ENCODE peak calls at places on chromosome 17, in eight cellular contexts. V, C, X, K, S, I, R and H are unnamed samples.

GRCh38 chr17:20127660-20128413 is 118.7 kb downstream of the SPECC1 start:
- DNase-seq in C (no peak), K (peak; percentile 49), V (no peak), S (no peak), R (no peak), X (peak; percentile 94), I (peak; percentile 44), H (peak; percentile 19)

GRCh38 chr17:67452681-67453554 is 75.8 kb downstream of the PITPNC1 start:
- DNase-seq in R (no peak), X (no peak), C (no peak), K (no peak), S (no peak), V (no peak), I (no peak), H (no peak)

GRCh38 chr17:18111330-18111971 is 2.9 kb downstream of the MYO15A start:
- DNase-seq in V (no peak), I (no peak), X (no peak), R (no peak), S (no peak), K (no peak), C (no peak), H (no peak)

GRCh38 chr17:67532326-67532871 is 155.3 kb downstream of the PITPNC1 start:
- DNase-seq in I (no peak), X (no peak), R (no peak), C (no peak), S (no peak), K (no peak), V (no peak), H (no peak)

GRCh38 chr17:49968380-49969133 is 433 bp upstream of the DLX4 start:
- DNase-seq in K (peak; percentile 71), R (peak; percentile 95), I (peak; percentile 47), C (peak; percentile 63), S (peak; percentile 46), X (peak; percentile 39), V (no peak), H (peak; percentile 86)

GRCh38 chr17:49779730-49780220 is 8.7 kb upstream of the KAT7 start:
- DNase-seq in V (peak; percentile 54), C (peak; percentile 28), S (no peak), X (peak; percentile 84), R (peak; percentile 34), K (peak; percentile 83), I (peak; percentile 87), H (no peak)

GRCh38 chr17:77280304-77280910 is 139.6 kb downstream of the SEC14L1 start:
- DNase-seq in I (peak; percentile 47), R (no peak), V (no peak), C (peak; percentile 65), X (peak; percentile 84), S (no peak), K (peak; percentile 96), H (no peak)

GRCh38 chr17:78674595-78675315 is 97.6 kb upstream of the DNAH17 start:
- DNase-seq in K (no peak), I (no peak), C (no peak), X (no peak), S (no peak), V (no peak), R (no peak), H (no peak)

GRCh38 chr17:81228834-81229665 is 6.3 kb upstream of the CEP131 start:
- DNase-seq in K (no peak), R (no peak), C (no peak), V (no peak), S (no peak), I (no peak), X (no peak), H (peak; percentile 23)

GRCh38 chr17:81229666-81229920 is 6.8 kb upstream of the CEP131 start:
- DNase-seq in C (no peak), V (no peak), R (no peak), K (no peak), I (no peak), S (no peak), X (no peak), H (no peak)

GRCh38 chr17:81231766-81232581 is 6.9 kb downstream of the TEPSIN start:
- DNase-seq in X (no peak), S (no peak), K (no peak), V (no peak), I (no peak), R (no peak), C (no peak), H (no peak)

GRCh38 chr17:81231121-81231645 is 7.7 kb downstream of the TEPSIN start:
- DNase-seq in X (no peak), R (no peak), I (no peak), S (no peak), C (no peak), K (no peak), V (no peak), H (peak; percentile 15)

DNA sequence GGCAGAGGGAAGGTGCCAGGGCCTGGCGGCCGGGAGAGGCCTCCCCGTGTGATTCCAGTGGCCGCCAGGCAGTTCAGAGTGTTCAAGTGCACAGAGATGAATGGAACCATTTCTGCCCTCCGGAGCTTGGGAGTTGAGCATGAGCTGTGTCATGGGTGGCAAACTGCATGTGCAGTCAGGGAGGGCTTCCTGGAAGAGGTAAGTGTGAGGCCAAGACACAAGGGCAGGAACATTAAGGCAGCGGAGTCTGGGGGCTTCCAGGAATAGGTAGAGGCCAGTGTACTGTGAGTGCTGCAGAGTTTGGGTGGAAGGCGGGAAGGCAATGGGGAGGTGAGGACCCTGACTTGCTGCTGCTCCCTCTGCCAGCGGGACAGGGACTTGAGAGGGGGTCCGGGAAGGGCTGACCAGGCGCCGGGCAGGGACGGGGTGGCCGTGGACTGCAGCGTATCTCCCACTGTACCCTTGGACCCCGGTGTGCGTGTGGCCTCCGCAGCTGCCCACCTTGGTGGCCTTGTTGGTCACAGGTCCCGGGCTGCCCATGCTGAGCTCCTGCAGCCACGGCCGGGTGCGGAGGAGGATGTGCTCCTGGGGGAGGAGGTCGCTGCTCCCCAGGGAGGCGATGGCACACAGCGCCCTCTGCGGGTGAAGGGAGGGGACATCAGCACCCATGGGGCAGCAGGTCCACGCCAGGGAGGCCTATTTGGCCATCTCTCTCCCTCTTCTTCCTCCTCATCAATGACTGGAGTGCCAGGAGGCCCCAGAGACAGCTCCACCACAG is 7.5 kb upstream of the CEP131 start:
- DNase-seq in I (no peak), C (no peak), S (no peak), V (no peak), K (no peak), X (no peak), R (peak; percentile 79), H (peak; percentile 16)
- TF ChIP-seq CTCF in I (peak; percentile 61), C (no peak), S (peak; percentile 32), V (no peak), K (peak; percentile 64), X (peak; percentile 31), R (peak; percentile 50), H (no peak)

GRCh38 chr17:29113334-29113733 is 66.9 kb downstream of the MYO18A start:
- DNase-seq in R (no peak), V (no peak), X (no peak), I (no peak), K (no peak), C (no peak), S (no peak), H (no peak)
- TF ChIP-seq CTCF in R (no peak), V (no peak), X (no peak), I (no peak), K (no peak), C (no peak), S (no peak), H (no peak)

GRCh38 chr17:56648814-56649213 is 55.3 kb downstream of the NOG start:
- DNase-seq in R (no peak), V (no peak), S (no peak), I (no peak), X (no peak), K (peak; percentile 61), C (no peak), H (no peak)

GRCh38 chr17:56652608-56653007 is 59.1 kb downstream of the NOG start:
- DNase-seq in V (no peak), K (peak; percentile 31), C (no peak), R (no peak), I (peak; percentile 24), S (no peak), X (no peak), H (no peak)

GRCh38 chr17:56658648-56659047 is 65.1 kb downstream of the NOG start:
- DNase-seq in C (no peak), V (no peak), K (peak; percentile 88), I (no peak), S (no peak), X (no peak), R (no peak), H (no peak)

GRCh38 chr17:56656961-56657360 is 63.5 kb downstream of the NOG start:
- DNase-seq in S (no peak), R (no peak), C (no peak), K (peak; percentile 61), X (no peak), V (no peak), I (no peak), H (no peak)

DNA sequence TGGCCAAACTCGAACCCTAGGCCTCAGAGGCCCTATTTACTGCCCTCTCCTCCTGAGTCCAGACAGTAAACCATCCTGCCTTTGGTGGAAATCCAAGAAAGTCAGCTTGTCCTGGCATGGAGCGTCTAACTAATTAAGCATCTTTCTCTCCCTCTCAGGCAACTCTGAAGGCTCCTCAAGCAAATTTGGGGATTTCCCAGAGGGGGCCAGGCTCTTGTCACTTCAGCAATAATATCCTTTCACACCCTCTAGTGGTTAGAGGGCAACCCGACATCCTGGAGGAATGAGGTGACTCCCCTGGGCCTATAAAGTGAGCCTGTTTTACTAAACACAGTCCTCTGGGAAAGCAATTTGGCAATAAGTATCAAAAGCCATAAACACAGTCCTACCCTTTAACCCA is 60.4 kb downstream of the NOG start:
- DNase-seq in K (peak; percentile 91), I (peak; percentile 65), C (no peak), R (peak; percentile 54), X (peak; percentile 52), S (no peak), V (no peak), H (peak; percentile 38)
- TF ChIP-seq CTCF in K (peak; percentile 91), I (peak; percentile 85), C (no peak), R (peak; percentile 41), X (peak; percentile 52), S (peak; percentile 28), V (no peak), H (peak; percentile 71)

GRCh38 chr17:43832976-43833829 is at the start of gene MPP3:
- DNase-seq in K (peak; percentile 91), S (peak; percentile 79), V (peak; percentile 45), I (peak; percentile 23), C (peak; percentile 80), R (peak; percentile 94), X (peak; percentile 59), H (peak; percentile 72)

GRCh38 chr17:43831633-43832032 is 1.3 kb downstream of the MPP3 start:
- DNase-seq in I (no peak), K (no peak), X (no peak), S (peak; percentile 76), R (no peak), V (no peak), C (no peak), H (no peak)

GRCh38 chr17:43834106-43834505 is 1.2 kb upstream of the MPP3 start:
- DNase-seq in X (peak; percentile 25), S (no peak), V (peak; percentile 37), C (no peak), R (peak; percentile 38), K (peak; percentile 22), I (no peak), H (no peak)

GRCh38 chr17:43830510-43831145 is 2.3 kb downstream of the MPP3 start:
- DNase-seq in S (no peak), V (no peak), I (no peak), K (no peak), C (no peak), R (no peak), X (no peak), H (no peak)

DNA sequence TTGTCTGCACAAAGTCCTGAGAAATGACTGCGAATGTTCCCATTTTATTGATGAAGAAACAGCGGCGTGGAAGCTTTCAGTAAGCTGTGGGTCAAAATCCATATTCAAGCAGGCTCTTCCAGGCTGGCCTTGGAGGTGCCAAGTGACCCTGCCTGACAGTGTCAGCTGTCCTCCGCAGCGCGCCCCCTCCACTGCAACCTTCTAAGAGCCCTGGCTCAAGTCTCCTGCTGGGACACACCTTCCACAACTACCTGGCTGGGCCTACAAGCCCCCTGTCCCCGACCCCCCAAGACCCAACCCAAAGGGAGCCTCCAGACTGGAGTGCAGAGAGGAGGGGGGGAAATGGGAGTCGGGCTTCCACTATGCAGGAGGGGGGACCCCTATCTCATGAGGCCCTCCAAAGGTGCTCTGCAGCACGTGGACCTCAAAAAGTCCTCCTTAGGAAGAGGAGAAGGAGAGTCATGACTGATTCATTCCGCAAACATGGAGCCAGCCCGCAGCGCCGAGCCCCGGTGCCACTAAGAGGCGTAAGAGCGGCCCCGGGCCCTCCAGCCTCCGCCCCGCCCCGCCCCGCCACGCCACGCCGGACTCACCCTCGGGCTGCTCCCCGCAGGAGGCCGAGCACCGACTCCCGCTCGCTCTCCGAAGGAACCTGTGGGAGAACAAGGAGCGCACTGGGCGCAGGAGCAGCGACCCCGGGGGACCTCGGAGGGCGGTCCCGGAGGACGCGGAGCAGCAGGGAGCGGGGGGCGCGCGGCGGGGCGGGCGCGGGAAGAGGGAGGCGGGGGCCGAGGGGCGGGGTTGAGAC is 574 bp downstream of the MPP3 start:
- DNase-seq in R (peak; percentile 92), S (peak; percentile 62), I (peak; percentile 68), K (peak; percentile 90), V (peak; percentile 45), C (peak; percentile 62), X (peak; percentile 69), H (peak; percentile 57)
- TF ChIP-seq CTCF in R (no peak), S (no peak), I (peak; percentile 16), K (no peak), V (no peak), C (no peak), X (no peak), H (no peak)